ENCODE peak calls at places on chromosome 18, in six cellular contexts. T, A, E, Y, M and C are unnamed samples.

GRCh38 chr18:3391704-3392466 is 58.1 kb upstream of the TGIF1 start:
- DNase-seq in T (no peak), A (no peak), E (no peak), Y (no peak), M (no peak), C (no peak)

GRCh38 chr18:34806527-34806926 is 96.4 kb downstream of the DTNA start:
- DNase-seq in T (no peak), A (peak; percentile 16), E (no peak), Y (no peak), M (no peak), C (no peak)

GRCh38 chr18:79971986-79972385 is 7.5 kb downstream of the HSBP1L1 start:
- DNase-seq in T (no peak), A (no peak), E (no peak), Y (no peak), M (no peak), C (no peak)

GRCh38 chr18:49645836-49646235 is 84.0 kb downstream of the LIPG start:
- DNase-seq in T (no peak), A (peak; percentile 78), E (no peak), Y (no peak), M (no peak), C (no peak)

GRCh38 chr18:74249181-74249968 is 42.4 kb downstream of the CYB5A start:
- DNase-seq in T (no peak), A (peak; percentile 94), E (no peak), Y (no peak), M (no peak), C (peak; percentile 10)

GRCh38 chr18:23259701-23260661 is 124.7 kb downstream of the CABLES1 start:
- DNase-seq in T (no peak), A (peak; percentile 93), E (peak; percentile 74), Y (peak; percentile 7), M (peak; percentile 92), C (no peak)

GRCh38 chr18:49795612-49796552 is 17.5 kb downstream of the ACAA2 start:
- DNase-seq in T (no peak), A (no peak), E (no peak), Y (no peak), M (no peak), C (no peak)

GRCh38 chr18:78241535-78242306 is 737.9 kb upstream of the SALL3 start:
- DNase-seq in T (no peak), A (no peak), E (no peak), Y (no peak), M (no peak), C (no peak)

GRCh38 chr18:37541517-37541916 is 24.1 kb downstream of the CELF4 start:
- DNase-seq in T (no peak), A (no peak), E (no peak), Y (no peak), M (no peak), C (no peak)

GRCh38 chr18:23321996-23322395 is 131.1 kb upstream of the RIOK3 start:
- DNase-seq in T (no peak), A (peak; percentile 40), E (no peak), Y (no peak), M (no peak), C (no peak)

GRCh38 chr18:6879508-6880195 is 150.1 kb downstream of the ARHGAP28 start:
- DNase-seq in T (no peak), A (no peak), E (no peak), Y (no peak), M (no peak), C (no peak)

GRCh38 chr18:7169601-7170000 is 52.0 kb upstream of the LAMA1 start:
- DNase-seq in T (no peak), A (no peak), E (no peak), Y (no peak), M (no peak), C (no peak)

GRCh38 chr18:79393626-79394401 is 1.9 kb upstream of the NFATC1 start:
- DNase-seq in T (peak; percentile 44), A (peak; percentile 95), E (peak; percentile 17), Y (peak; percentile 43), M (peak; percentile 93), C (no peak)

GRCh38 chr18:43914017-43914416 is 636.7 kb upstream of the SYT4 start:
- DNase-seq in T (no peak), A (no peak), E (no peak), Y (no peak), M (no peak), C (no peak)

GRCh38 chr18:46939337-46939963 is 22.0 kb downstream of the KATNAL2 start:
- DNase-seq in T (no peak), A (peak; percentile 51), E (no peak), Y (no peak), M (no peak), C (peak; percentile 20)

GRCh38 chr18:32378705-32379104 is 92.0 kb downstream of the GAREM1 start:
- DNase-seq in T (no peak), A (peak; percentile 73), E (no peak), Y (no peak), M (no peak), C (no peak)

GRCh38 chr18:56756971-56757370 is 105.8 kb downstream of the WDR7 start:
- DNase-seq in T (no peak), A (peak; percentile 1), E (no peak), Y (no peak), M (no peak), C (no peak)

GRCh38 chr18:8730080-8730827 is 24.9 kb downstream of the MTCL1 start:
- DNase-seq in T (no peak), A (peak; percentile 96), E (no peak), Y (no peak), M (peak; percentile 70), C (no peak)

GRCh38 chr18:4510709-4511108 is 55.6 kb upstream of the DLGAP1 start:
- DNase-seq in T (no peak), A (peak; percentile 2), E (peak; percentile 4), Y (no peak), M (no peak), C (no peak)

GRCh38 chr18:25843791-25844190 is 246.6 kb downstream of the SS18 start:
- DNase-seq in T (no peak), A (no peak), E (peak; percentile 12), Y (no peak), M (no peak), C (no peak)

GRCh38 chr18:23311346-23312103 is 141.6 kb upstream of the RIOK3 start:
- DNase-seq in T (no peak), A (peak; percentile 96), E (no peak), Y (no peak), M (no peak), C (peak; percentile 39)

GRCh38 chr18:2572144-2572682 is 856 bp downstream of the NDC80 start:
- DNase-seq in T (no peak), A (no peak), E (peak; percentile 29), Y (no peak), M (no peak), C (no peak)

GRCh38 chr18:3027301-3027700 is 14.4 kb upstream of the LPIN2 start:
- DNase-seq in T (no peak), A (no peak), E (no peak), Y (no peak), M (no peak), C (no peak)

GRCh38 chr18:26756556-26756955 is 109.0 kb downstream of the AQP4 start:
- DNase-seq in T (no peak), A (no peak), E (no peak), Y (no peak), M (no peak), C (no peak)

GRCh38 chr18:53971331-53971730 is 253.1 kb downstream of the MBD2 start:
- DNase-seq in T (no peak), A (peak; percentile 30), E (no peak), Y (no peak), M (no peak), C (peak; percentile 18)

GRCh38 chr18:2337552-2338141 is 233.7 kb downstream of the METTL4 start:
- DNase-seq in T (peak; percentile 59), A (peak; percentile 29), E (peak; percentile 63), Y (peak; percentile 7), M (no peak), C (no peak)

GRCh38 chr18:62420151-62420512 is 95.0 kb downstream of the TNFRSF11A start:
- DNase-seq in T (no peak), A (peak; percentile 48), E (no peak), Y (no peak), M (no peak), C (peak; percentile 49)
- H3K27ac ChIP-seq in T (peak overlapping the region; percentile 73), A (no peak overlapping the region), E (no peak overlapping the region), Y (peak overlapping the region; percentile 21), M (no peak overlapping the region), C (peak overlapping the region; percentile 73)

GRCh38 chr18:45783097-45784075 is 42.1 kb upstream of the SIGLEC15 start:
- DNase-seq in T (no peak), A (peak; percentile 45), E (no peak), Y (no peak), M (no peak), C (no peak)

GRCh38 chr18:45780568-45780967 is 44.9 kb upstream of the SIGLEC15 start:
- DNase-seq in T (no peak), A (no peak), E (no peak), Y (no peak), M (no peak), C (no peak)

GRCh38 chr18:45785015-45785597 is 40.4 kb upstream of the SIGLEC15 start:
- DNase-seq in T (no peak), A (peak; percentile 63), E (no peak), Y (peak; percentile 14), M (no peak), C (no peak)

GRCh38 chr18:45787346-45787745 is 38.1 kb upstream of the SIGLEC15 start:
- DNase-seq in T (no peak), A (no peak), E (no peak), Y (no peak), M (no peak), C (no peak)

GRCh38 chr18:45782662-45783061 is 42.8 kb upstream of the SIGLEC15 start:
- DNase-seq in T (no peak), A (no peak), E (no peak), Y (no peak), M (no peak), C (no peak)
- H3K27ac ChIP-seq in T (no peak overlapping the region), A (no peak overlapping the region), E (no peak overlapping the region), Y (no peak overlapping the region), M (no peak overlapping the region), C (peak overlapping the region; percentile 26)

GRCh38 chr18:55287146-55287806 is 300.7 kb downstream of the TCF4 start:
- DNase-seq in T (no peak), A (no peak), E (no peak), Y (no peak), M (no peak), C (no peak)
- H3K27ac ChIP-seq in T (no peak overlapping the region), A (no peak overlapping the region), E (no peak overlapping the region), Y (no peak overlapping the region), M (no peak overlapping the region), C (no peak overlapping the region)

DNA sequence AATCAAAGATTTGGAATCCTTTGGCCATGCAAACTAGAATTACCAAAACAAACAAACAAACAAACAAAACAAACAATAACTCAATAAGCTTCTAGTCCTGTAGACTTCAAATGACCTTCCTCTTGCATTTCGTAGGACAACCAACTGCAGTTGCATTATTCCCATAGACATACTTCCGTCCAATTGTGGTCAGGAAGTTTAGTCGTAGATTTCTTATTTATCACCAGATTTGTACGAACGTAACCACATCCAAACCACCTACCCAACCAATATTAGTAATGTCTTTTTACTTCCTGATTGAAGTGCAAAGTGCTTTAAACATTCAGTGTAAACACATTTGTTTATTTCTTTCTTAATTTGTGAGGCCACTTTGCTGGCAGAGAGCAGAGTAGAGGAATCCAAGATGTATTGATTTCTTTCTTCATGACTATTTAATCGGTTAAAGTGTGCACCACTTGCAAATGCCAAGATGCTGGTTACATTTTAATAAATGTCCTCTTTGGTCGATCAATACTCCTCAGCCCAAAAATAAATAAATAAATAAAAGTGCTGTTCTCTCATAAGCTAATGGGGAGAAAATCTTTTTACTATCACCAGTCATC is 1745.6 kb upstream of the CELF4 start:
- DNase-seq in T (no peak), A (no peak), E (no peak), Y (no peak), M (no peak), C (no peak)
- H3K27ac ChIP-seq in T (no peak overlapping the region), A (no peak overlapping the region), E (no peak overlapping the region), Y (no peak overlapping the region), M (no peak overlapping the region), C (no peak overlapping the region)